ENCODE peak calls at places on chromosomes 4 and X, in nine cellular contexts. One of them, this sample, is unnamed.

GRCh38 chr4:88230399-88230798 is 54.0 kb downstream of the PPM1K start:
- DNase-seq in NCI-H146: no peak
- DNase-seq in RWPE1: no peak
- DNase-seq in fibroblast of lung: no peak
- DNase-seq in germinal center: no peak
- DNase-seq in naive B cell: no peak
- DNase-seq in AML-193: no peak
- DNase-seq in stimulated activated CD4-positive, alpha-beta T cell treated with anti-CD3 and anti-CD28 coated beads, Interleukin-15, amount 100 ng/mL, for 24 hours: no peak
- DNase-seq in ELR: no peak
- DNase-seq in this sample: no peak

GRCh38 chrX:136627381-136627780 is 20.6 kb upstream of the CD40LG start:
- DNase-seq in NCI-H146: no peak
- DNase-seq in RWPE1: no peak
- DNase-seq in fibroblast of lung: no peak
- DNase-seq in germinal center: no peak
- DNase-seq in naive B cell: no peak
- DNase-seq in AML-193: no peak
- DNase-seq in stimulated activated CD4-positive, alpha-beta T cell treated with anti-CD3 and anti-CD28 coated beads, Interleukin-15, amount 100 ng/mL, for 24 hours: peak; percentile 38
- DNase-seq in ELR: no peak
- DNase-seq in this sample: no peak

GRCh38 chr4:74109116-74109791 is 10.3 kb upstream of the CXCL2 start:
- DNase-seq in NCI-H146: no peak
- DNase-seq in RWPE1: peak; percentile 80
- DNase-seq in fibroblast of lung: peak; percentile 98
- DNase-seq in germinal center: no peak
- DNase-seq in naive B cell: no peak
- DNase-seq in AML-193: peak; percentile 93
- DNase-seq in stimulated activated CD4-positive, alpha-beta T cell treated with anti-CD3 and anti-CD28 coated beads, Interleukin-15, amount 100 ng/mL, for 24 hours: no peak
- DNase-seq in ELR: peak; percentile 98
- DNase-seq in this sample: peak; percentile 94

GRCh38 chr4:125096662-125097061 is 218.1 kb upstream of the FAT4 start:
- DNase-seq in NCI-H146: no peak
- DNase-seq in RWPE1: no peak
- DNase-seq in fibroblast of lung: no peak
- DNase-seq in germinal center: no peak
- DNase-seq in naive B cell: no peak
- DNase-seq in AML-193: no peak
- DNase-seq in stimulated activated CD4-positive, alpha-beta T cell treated with anti-CD3 and anti-CD28 coated beads, Interleukin-15, amount 100 ng/mL, for 24 hours: no peak
- DNase-seq in ELR: no peak
- DNase-seq in this sample: no peak

GRCh38 chr4:147582386-147583077 is 34.7 kb upstream of the TMEM184C start:
- DNase-seq in NCI-H146: no peak
- DNase-seq in RWPE1: peak; percentile 73
- DNase-seq in fibroblast of lung: peak; percentile 47
- DNase-seq in germinal center: no peak
- DNase-seq in naive B cell: no peak
- DNase-seq in AML-193: no peak
- DNase-seq in stimulated activated CD4-positive, alpha-beta T cell treated with anti-CD3 and anti-CD28 coated beads, Interleukin-15, amount 100 ng/mL, for 24 hours: no peak
- DNase-seq in ELR: peak; percentile 28
- DNase-seq in this sample: no peak

GRCh38 chr4:48167538-48168263 is 33.7 kb upstream of the TXK start:
- DNase-seq in NCI-H146: no peak
- DNase-seq in RWPE1: no peak
- DNase-seq in fibroblast of lung: no peak
- DNase-seq in germinal center: no peak
- DNase-seq in naive B cell: no peak
- DNase-seq in AML-193: no peak
- DNase-seq in stimulated activated CD4-positive, alpha-beta T cell treated with anti-CD3 and anti-CD28 coated beads, Interleukin-15, amount 100 ng/mL, for 24 hours: no peak
- DNase-seq in ELR: no peak
- DNase-seq in this sample: no peak

GRCh38 chr4:7960790-7961655 is 21.4 kb upstream of the AFAP1 start:
- DNase-seq in NCI-H146: no peak
- DNase-seq in RWPE1: peak; percentile 75
- DNase-seq in fibroblast of lung: peak; percentile 99
- DNase-seq in germinal center: no peak
- DNase-seq in naive B cell: no peak
- DNase-seq in AML-193: no peak
- DNase-seq in stimulated activated CD4-positive, alpha-beta T cell treated with anti-CD3 and anti-CD28 coated beads, Interleukin-15, amount 100 ng/mL, for 24 hours: peak; percentile 87
- DNase-seq in ELR: peak; percentile 97
- DNase-seq in this sample: peak; percentile 99

GRCh38 chr4:32798471-32798870 is 2078.3 kb downstream of the PCDH7 start:
- DNase-seq in NCI-H146: peak; percentile 9
- DNase-seq in RWPE1: no peak
- DNase-seq in fibroblast of lung: no peak
- DNase-seq in germinal center: no peak
- DNase-seq in naive B cell: no peak
- DNase-seq in AML-193: no peak
- DNase-seq in stimulated activated CD4-positive, alpha-beta T cell treated with anti-CD3 and anti-CD28 coated beads, Interleukin-15, amount 100 ng/mL, for 24 hours: no peak
- DNase-seq in ELR: no peak
- DNase-seq in this sample: no peak

GRCh38 chr4:158133551-158133950 is 39.3 kb downstream of the GASK1B start:
- DNase-seq in NCI-H146: peak; percentile 34
- DNase-seq in RWPE1: no peak
- DNase-seq in fibroblast of lung: no peak
- DNase-seq in germinal center: no peak
- DNase-seq in naive B cell: no peak
- DNase-seq in AML-193: no peak
- DNase-seq in stimulated activated CD4-positive, alpha-beta T cell treated with anti-CD3 and anti-CD28 coated beads, Interleukin-15, amount 100 ng/mL, for 24 hours: no peak
- DNase-seq in ELR: no peak
- DNase-seq in this sample: no peak

GRCh38 chrX:9882669-9883446 is 84.3 kb upstream of the CLDN34 start:
- DNase-seq in NCI-H146: no peak
- DNase-seq in RWPE1: no peak
- DNase-seq in fibroblast of lung: peak; percentile 58
- DNase-seq in germinal center: no peak
- DNase-seq in naive B cell: no peak
- DNase-seq in AML-193: no peak
- DNase-seq in stimulated activated CD4-positive, alpha-beta T cell treated with anti-CD3 and anti-CD28 coated beads, Interleukin-15, amount 100 ng/mL, for 24 hours: no peak
- DNase-seq in ELR: no peak
- DNase-seq in this sample: no peak

GRCh38 chr4:20883677-20884076 is 183.4 kb downstream of the PACRGL start:
- DNase-seq in NCI-H146: no peak
- DNase-seq in RWPE1: no peak
- DNase-seq in fibroblast of lung: no peak
- DNase-seq in germinal center: no peak
- DNase-seq in naive B cell: no peak
- DNase-seq in AML-193: no peak
- DNase-seq in stimulated activated CD4-positive, alpha-beta T cell treated with anti-CD3 and anti-CD28 coated beads, Interleukin-15, amount 100 ng/mL, for 24 hours: no peak
- DNase-seq in ELR: no peak
- DNase-seq in this sample: no peak